ENCODE peak calls at places on chromosomes 1 and 21, in four cellular contexts. I is hepatocyte, Q is heart right ventricle, J is thyroid gland. O is an unnamed sample. For H3K4me1, the result is how much of the 10 kb centered on the place peaks cover.

GRCh38 chr1:229268505-229268904 is 2.4 kb upstream of the RAB4A start:
- DNase-seq in I (no peak), Q (no peak), J (peak), O (no peak)

GRCh38 chr1:177586429-177586828 is 383.4 kb downstream of the SEC16B start:
- DNase-seq in I (no peak), Q (no peak), J (no peak), O (no peak)

GRCh38 chr1:97906567-97907228 is 14.1 kb downstream of the DPYD start:
- DNase-seq in I (no peak), Q (no peak), J (peak), O (peak)

GRCh38 chr1:30726254-30726653 is 2.9 kb upstream of the MATN1 start:
- DNase-seq in I (no peak), Q (no peak), J (no peak), O (no peak)

GRCh38 chr1:193556042-193556441 is 369.6 kb upstream of the B3GALT2 start:
- DNase-seq in I (no peak), Q (no peak), J (no peak), O (no peak)

GRCh38 chr1:156458181-156458503 is 42.4 kb downstream of the MEF2D start:
- DNase-seq in I (no peak), Q (no peak), J (no peak), O (peak)

GRCh38 chr1:118185083-118185899 is at the start of gene SPAG17:
- DNase-seq in I (peak), Q (peak), J (peak), O (peak)

GRCh38 chr1:118992868-118993711 is 4.9 kb upstream of the TBX15 start:
- DNase-seq in I (no peak), Q (no peak), J (no peak), O (no peak)

GRCh38 chr1:29245876-29246275 is 9.6 kb downstream of the PTPRU start:
- DNase-seq in I (no peak), Q (no peak), J (peak), O (no peak)

GRCh38 chr1:204928671-204929486 is 58.2 kb downstream of the NFASC start:
- DNase-seq in I (no peak), Q (no peak), J (no peak), O (no peak)

GRCh38 chr1:51487628-51488027 is 31.4 kb downstream of the EPS15 start:
- DNase-seq in I (no peak), Q (no peak), J (no peak), O (no peak)

GRCh38 chr1:21072721-21073120 is 104.0 kb downstream of the EIF4G3 start:
- DNase-seq in I (no peak), Q (no peak), J (no peak), O (no peak)

GRCh38 chr1:6185635-6186382 is 5.7 kb upstream of the CHD5 start:
- DNase-seq in I (peak), Q (no peak), J (no peak), O (no peak)

GRCh38 chr1:225299624-225300023 is 128.2 kb downstream of the LBR start:
- DNase-seq in I (no peak), Q (no peak), J (no peak), O (no peak)

GRCh38 chr1:42480921-42481320 is 17.8 kb downstream of the CCDC30 start:
- DNase-seq in I (no peak), Q (no peak), J (no peak), O (no peak)

GRCh38 chr1:93670141-93670540 is 11.5 kb downstream of the BCAR3 start:
- DNase-seq in I (no peak), Q (peak), J (peak), O (no peak)

GRCh38 chr1:40575336-40575735 is 43.9 kb downstream of the ZNF684 start:
- DNase-seq in I (no peak), Q (no peak), J (no peak), O (no peak)

GRCh38 chr21:41877901-41878830 is 978 bp downstream of the PRDM15 start:
- DNase-seq in I (peak), Q (no peak), J (peak), O (no peak)

GRCh38 chr1:57131701-57132394 is 166.0 kb upstream of the C8B start:
- DNase-seq in I (no peak), Q (no peak), J (no peak), O (no peak)

GRCh38 chr21:14889080-14889805 is 175.6 kb downstream of the NRIP1 start:
- DNase-seq in I (peak), Q (no peak), J (no peak), O (no peak)

GRCh38 chr1:17148950-17149608 is 29.8 kb upstream of the PADI2 start:
- DNase-seq in I (no peak), Q (no peak), J (no peak), O (no peak)

GRCh38 chr21:23887709-23888303 is 1719.5 kb downstream of the MRPL39 start:
- DNase-seq in I (no peak), Q (no peak), J (no peak), O (no peak)

GRCh38 chr21:37660709-37661108 is 255.5 kb downstream of the KCNJ6 start:
- DNase-seq in I (no peak), Q (no peak), J (no peak), O (no peak)

GRCh38 chr21:37668462-37669239 is 247.6 kb downstream of the KCNJ6 start:
- DNase-seq in I (no peak), Q (no peak), J (no peak), O (no peak)

GRCh38 chr21:37669249-37669648 is 247.0 kb downstream of the KCNJ6 start:
- DNase-seq in I (no peak), Q (no peak), J (no peak), O (no peak)

GRCh38 chr21:37667380-37667779 is 248.9 kb downstream of the KCNJ6 start:
- DNase-seq in I (no peak), Q (no peak), J (no peak), O (no peak)

DNA sequence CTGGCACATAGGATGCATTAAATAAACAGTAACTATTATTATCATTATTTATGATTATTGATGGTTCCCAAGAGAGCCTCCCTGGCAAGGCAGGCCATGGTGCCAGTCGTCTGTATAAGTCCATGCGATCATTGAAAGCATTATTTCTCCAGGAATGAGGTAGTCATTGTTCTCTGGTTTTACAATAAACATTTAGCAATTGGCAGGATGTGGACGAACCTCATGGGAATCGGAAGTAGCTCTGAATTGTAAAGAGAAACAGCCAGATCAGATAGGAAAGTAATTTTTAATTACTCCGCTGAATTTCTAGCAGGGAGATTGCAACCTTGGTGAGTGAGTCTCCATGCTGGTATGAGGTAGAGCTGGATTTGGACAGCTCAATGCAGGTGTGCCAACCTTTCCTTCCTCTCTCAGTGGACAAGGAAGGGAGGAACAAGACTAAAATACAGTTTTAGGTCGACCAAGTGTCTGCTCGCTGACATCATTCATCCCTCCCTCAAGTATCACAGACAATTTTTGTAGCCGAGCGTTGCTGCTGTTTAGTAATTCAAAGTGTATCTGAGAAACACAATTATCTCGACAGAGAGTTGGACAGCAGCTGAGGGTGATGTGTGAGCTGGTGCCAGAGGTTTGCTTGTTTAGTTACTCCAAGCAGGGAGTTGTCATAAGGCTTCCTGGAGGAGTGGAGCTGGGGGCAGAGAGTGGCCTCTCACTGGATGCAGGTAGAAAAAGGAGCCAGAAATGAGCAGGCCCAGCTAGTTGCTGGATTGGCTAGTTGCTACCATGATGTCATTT is 250.8 kb downstream of the KCNJ6 start:
- DNase-seq in I (no peak), Q (no peak), J (no peak), O (no peak)
- H3K4me3 ChIP-seq in I (no peak), Q (no peak), J (no peak), O (no peak)

GRCh38 chr1:10629816-10630571 is 155.2 kb downstream of the PEX14 start:
- DNase-seq in I (no peak), Q (peak), J (no peak), O (no peak)
- H3K4me1 ChIP-seq in I (under half), Q (under half), J (half or more), O (half or more)

GRCh38 chr21:30234050-30234449 is 18.2 kb upstream of the CLDN8 start:
- DNase-seq in I (no peak), Q (no peak), J (no peak), O (no peak)

GRCh38 chr21:30233636-30234035 is 17.7 kb upstream of the CLDN8 start:
- DNase-seq in I (no peak), Q (no peak), J (no peak), O (no peak)

GRCh38 chr21:30240661-30241060 is 24.8 kb upstream of the CLDN8 start:
- DNase-seq in I (no peak), Q (no peak), J (no peak), O (no peak)

GRCh38 chr21:30234643-30235042 is 18.7 kb upstream of the CLDN8 start:
- DNase-seq in I (no peak), Q (no peak), J (no peak), O (no peak)

DNA sequence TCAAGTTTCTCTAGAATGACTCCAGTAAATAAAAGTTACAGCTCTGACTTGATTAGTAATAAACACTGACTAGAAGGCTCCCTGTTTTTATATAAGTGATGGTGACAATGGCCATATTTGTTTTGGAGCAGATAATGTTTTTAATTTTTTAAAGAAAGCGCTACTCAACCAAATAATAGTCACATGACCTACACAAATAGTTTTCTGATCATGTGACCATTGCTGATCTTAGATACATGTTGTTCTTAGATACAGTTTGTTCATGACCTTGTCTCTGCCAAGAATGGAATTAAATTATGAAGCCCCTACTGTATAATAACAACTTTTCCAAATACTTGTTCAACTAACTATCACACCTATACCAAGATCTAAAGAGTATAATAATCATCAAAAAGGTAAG is 22.3 kb upstream of the CLDN8 start:
- DNase-seq in I (no peak), Q (no peak), J (no peak), O (no peak)
- H3K27ac ChIP-seq in I (no peak), Q (no peak), J (no peak), O (no peak)

DNA sequence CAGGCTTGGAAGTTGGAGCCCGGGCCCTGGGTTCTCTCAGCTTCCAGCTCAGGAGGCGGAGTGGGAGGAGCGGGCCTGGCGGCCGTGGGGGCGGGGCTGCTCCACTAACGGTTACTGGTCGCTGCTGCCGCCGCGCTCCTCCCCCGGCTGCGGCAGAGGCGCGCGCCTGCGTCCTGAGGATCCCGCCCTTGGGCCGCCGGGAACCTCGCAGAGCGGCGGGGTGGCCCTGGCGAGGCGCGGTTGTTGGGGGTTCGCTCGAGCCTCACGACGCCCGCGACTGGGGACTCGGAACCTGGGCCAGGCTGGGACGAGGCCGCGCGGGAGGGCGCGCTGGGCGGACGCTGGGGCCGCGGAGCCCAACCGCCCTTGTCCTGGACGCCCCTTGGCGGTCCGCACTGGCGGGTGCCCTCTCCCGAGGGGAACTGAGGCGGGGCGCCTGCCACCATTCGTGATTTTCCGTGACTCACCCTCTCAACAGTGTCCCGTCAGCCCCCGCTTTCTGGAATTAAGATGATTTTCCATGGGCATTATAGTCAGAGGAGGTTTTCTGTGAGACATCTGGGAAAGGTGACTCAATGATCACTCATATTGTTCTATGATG is 34.1 kb downstream of the OR2G3 start:
- DNase-seq in I (peak), Q (peak), J (peak), O (peak)
- H3K4me3 ChIP-seq in I (no peak), Q (peak), J (no peak), O (peak)

GRCh38 chr1:192476802-192477298 is 98.7 kb upstream of the RGS1 start:
- DNase-seq in I (no peak), Q (peak), J (peak), O (peak)

GRCh38 chr1:192477630-192478029 is 97.9 kb upstream of the RGS1 start:
- DNase-seq in I (peak), Q (no peak), J (no peak), O (no peak)

GRCh38 chr1:192475970-192476369 is 99.6 kb upstream of the RGS1 start:
- DNase-seq in I (no peak), Q (no peak), J (no peak), O (no peak)

GRCh38 chr1:192475329-192475728 is 100.2 kb upstream of the RGS1 start:
- DNase-seq in I (no peak), Q (no peak), J (no peak), O (no peak)

GRCh38 chr1:192474080-192474683 is 101.4 kb upstream of the RGS1 start:
- DNase-seq in I (peak), Q (peak), J (no peak), O (no peak)
- H3K4me1 ChIP-seq in I (under half), Q (under half), J (under half), O (under half)

GRCh38 chr1:164785841-164786534 is 227.0 kb downstream of the PBX1 start:
- DNase-seq in I (no peak), Q (no peak), J (peak), O (no peak)
- H3K27ac ChIP-seq in I (peak), Q (peak), J (peak), O (peak)

GRCh38 chr1:167369933-167370332 is 148.4 kb downstream of the CD247 start:
- DNase-seq in I (no peak), Q (no peak), J (no peak), O (no peak)

GRCh38 chr1:167373398-167373797 is 144.9 kb downstream of the CD247 start:
- DNase-seq in I (no peak), Q (peak), J (no peak), O (no peak)

GRCh38 chr1:167375949-167376348 is 142.4 kb downstream of the CD247 start:
- DNase-seq in I (no peak), Q (no peak), J (no peak), O (no peak)

DNA sequence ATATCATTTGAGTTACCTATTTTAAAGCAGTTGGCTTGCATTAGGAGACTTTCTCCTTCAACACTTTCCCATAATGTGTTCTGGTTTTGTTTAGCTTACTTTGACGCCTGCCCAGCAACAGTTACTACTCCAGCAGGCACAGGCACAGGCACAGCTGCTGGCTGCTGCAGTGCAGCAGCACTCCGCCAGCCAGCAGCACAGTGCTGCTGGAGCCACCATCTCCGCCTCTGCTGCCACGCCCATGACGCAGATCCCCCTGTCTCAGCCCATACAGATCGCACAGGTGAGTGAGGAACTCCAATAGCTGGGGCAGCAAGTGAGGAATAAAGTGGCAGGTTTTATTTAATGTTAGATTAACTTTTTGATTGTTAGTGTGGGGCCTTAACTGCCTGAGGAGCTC is 144.3 kb downstream of the CD247 start:
- DNase-seq in I (no peak), Q (no peak), J (no peak), O (no peak)
- H3K4me3 ChIP-seq in I (no peak), Q (no peak), J (no peak), O (no peak)

GRCh38 chr1:7552402-7552801 is 218.7 kb upstream of the VAMP3 start:
- DNase-seq in I (no peak), Q (peak), J (peak), O (no peak)

GRCh38 chr1:7549693-7550161 is 221.4 kb upstream of the VAMP3 start:
- DNase-seq in I (no peak), Q (no peak), J (no peak), O (no peak)

GRCh38 chr1:7550261-7550850 is 220.7 kb upstream of the VAMP3 start:
- DNase-seq in I (no peak), Q (no peak), J (no peak), O (no peak)

GRCh38 chr1:7551442-7551841 is 219.7 kb upstream of the VAMP3 start:
- DNase-seq in I (no peak), Q (no peak), J (no peak), O (no peak)

DNA sequence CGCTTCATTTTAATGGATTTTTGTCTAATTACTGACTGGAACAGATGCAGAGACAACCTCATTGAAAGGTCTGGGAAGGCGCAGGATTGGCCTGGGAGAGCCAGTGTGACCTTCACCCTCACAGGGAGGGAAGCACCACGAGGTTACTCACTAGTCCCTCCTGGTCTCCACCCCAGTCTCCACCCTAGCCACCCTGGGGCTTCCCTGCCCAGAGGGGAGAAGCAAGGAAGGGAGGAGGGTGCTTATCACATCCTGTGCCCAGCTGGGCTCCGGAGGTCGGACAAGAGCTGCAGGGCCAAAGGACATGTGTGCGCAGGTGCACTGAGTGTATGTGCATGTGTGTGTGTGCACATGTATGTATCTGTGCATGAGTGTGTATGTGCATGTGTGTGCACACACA is 220.1 kb upstream of the VAMP3 start:
- DNase-seq in I (no peak), Q (no peak), J (no peak), O (no peak)
- H3K4me1 ChIP-seq in I (under half), Q (under half), J (under half), O (under half)

O was measured in tibial artery.